ENCODE peak calls at places on chromosomes 11 and 22, in six cellular contexts. N, C, B, W, V and H are unnamed samples.

GRCh38 chr22:30561402-30562154 is 12.9 kb downstream of the GAL3ST1 start:
- DNase-seq in N (no peak), C (peak), B (no peak), W (no peak), V (no peak), H (no peak)

GRCh38 chr11:36469063-36469462 is 41.0 kb downstream of the TRAF6 start:
- DNase-seq in N (peak), C (peak), B (no peak), W (no peak), V (peak), H (no peak)

GRCh38 chr22:40211481-40212052 is 33.8 kb downstream of the TNRC6B start:
- DNase-seq in N (no peak), C (no peak), B (no peak), W (no peak), V (no peak), H (no peak)

GRCh38 chr11:71979582-71979981 is 19.1 kb upstream of the IL18BP start:
- DNase-seq in N (no peak), C (no peak), B (no peak), W (no peak), V (no peak), H (no peak)

GRCh38 chr11:83363280-83363679 is 77.1 kb upstream of the CCDC90B start:
- DNase-seq in N (no peak), C (no peak), B (no peak), W (no peak), V (no peak), H (no peak)

GRCh38 chr11:34160049-34160721 is 54.8 kb downstream of the NAT10 start:
- DNase-seq in N (no peak), C (no peak), B (no peak), W (no peak), V (peak), H (no peak)

GRCh38 chr11:47127213-47127612 is 49.5 kb downstream of the ARFGAP2 start:
- DNase-seq in N (no peak), C (no peak), B (no peak), W (no peak), V (no peak), H (no peak)

GRCh38 chr11:120065176-120065575 is 72.7 kb downstream of the TRIM29 start:
- DNase-seq in N (no peak), C (no peak), B (no peak), W (no peak), V (no peak), H (no peak)

GRCh38 chr22:48096846-48097665 is 1334.6 kb downstream of the TBC1D22A start:
- DNase-seq in N (no peak), C (no peak), B (no peak), W (no peak), V (no peak), H (no peak)